ENCODE peak calls at places on chromosomes 4 and X, in six cellular contexts. V, M, Q, O, J and B are unnamed samples. For H3K4me1, the result is how much of the 10 kb centered on the place peaks cover.

GRCh38 chr4:40940764-40941163 is 191.0 kb downstream of the NSUN7 start:
- DNase-seq in V (no peak), M (no peak), Q (no peak), O (no peak), J (no peak), B (no peak)

GRCh38 chr4:39565925-39566630 is 38.8 kb upstream of the UGDH start:
- DNase-seq in V (no peak), M (no peak), Q (no peak), O (peak), J (peak), B (no peak)

GRCh38 chr4:118076958-118077766 is 42.9 kb downstream of the NDST3 start:
- DNase-seq in V (no peak), M (no peak), Q (peak), O (peak), J (peak), B (no peak)

GRCh38 chr4:94798808-94799207 is 41.1 kb downstream of the BMPR1B start:
- DNase-seq in V (no peak), M (no peak), Q (no peak), O (no peak), J (peak), B (no peak)

GRCh38 chrX:40008841-40009461 is 88.8 kb downstream of the BCOR start:
- DNase-seq in V (no peak), M (no peak), Q (peak), O (no peak), J (peak), B (no peak)

GRCh38 chr4:71270901-71271300 is 67.9 kb upstream of the SLC4A4 start:
- DNase-seq in V (peak), M (no peak), Q (peak), O (peak), J (peak), B (no peak)

GRCh38 chrX:13092455-13092941 is 48.1 kb upstream of the FAM9C start:
- DNase-seq in V (no peak), M (no peak), Q (peak), O (no peak), J (no peak), B (peak)

GRCh38 chrX:3006500-3006899 is at the start of gene ARSH:
- DNase-seq in V (no peak), M (no peak), Q (no peak), O (no peak), J (no peak), B (no peak)

GRCh38 chr4:123579961-123580360 is 183.4 kb downstream of the SPRY1 start:
- DNase-seq in V (no peak), M (no peak), Q (no peak), O (no peak), J (no peak), B (no peak)

GRCh38 chrX:100677616-100678181 is 33.7 kb downstream of the SRPX2 start:
- DNase-seq in V (no peak), M (no peak), Q (no peak), O (no peak), J (peak), B (no peak)

GRCh38 chrX:28920141-28920540 is 332.9 kb downstream of the IL1RAPL1 start:
- DNase-seq in V (no peak), M (no peak), Q (no peak), O (no peak), J (no peak), B (no peak)

GRCh38 chr4:143358419-143358818 is 21.7 kb downstream of the GAB1 start:
- DNase-seq in V (no peak), M (no peak), Q (no peak), O (no peak), J (no peak), B (no peak)

GRCh38 chr4:8914461-8915171 is 43.0 kb upstream of the HMX1 start:
- DNase-seq in V (peak), M (peak), Q (no peak), O (no peak), J (no peak), B (no peak)

GRCh38 chr4:47639531-47639930 is 154.5 kb downstream of the ATP10D start:
- DNase-seq in V (no peak), M (no peak), Q (no peak), O (no peak), J (peak), B (no peak)

GRCh38 chr4:681736-682451 is 7.1 kb downstream of the SLC49A3 start:
- DNase-seq in V (peak), M (no peak), Q (peak), O (no peak), J (no peak), B (peak)

GRCh38 chr4:123924536-123924935 is 527.9 kb downstream of the SPRY1 start:
- DNase-seq in V (no peak), M (no peak), Q (no peak), O (no peak), J (peak), B (no peak)

GRCh38 chrX:12791253-12792228 is at the start of gene PRPS2:
- DNase-seq in V (peak), M (peak), Q (peak), O (peak), J (peak), B (peak)

GRCh38 chr4:95363966-95364365 is 184.8 kb downstream of the UNC5C start:
- DNase-seq in V (no peak), M (no peak), Q (no peak), O (no peak), J (no peak), B (no peak)

GRCh38 chrX:108494416-108495095 is 54.9 kb downstream of the COL4A5 start:
- DNase-seq in V (no peak), M (no peak), Q (no peak), O (no peak), J (peak), B (no peak)

GRCh38 chr4:79083406-79084010 is 144.3 kb upstream of the PAQR3 start:
- DNase-seq in V (no peak), M (no peak), Q (no peak), O (no peak), J (no peak), B (no peak)

GRCh38 chr4:2469192-2469984 is 482 bp downstream of the RNF4 start:
- DNase-seq in V (peak), M (no peak), Q (peak), O (peak), J (peak), B (peak)

GRCh38 chrX:78322863-78323262 is 4.5 kb downstream of the CYSLTR1 start:
- DNase-seq in V (no peak), M (no peak), Q (no peak), O (no peak), J (no peak), B (no peak)

GRCh38 chr4:152399246-152399645 is 136.6 kb downstream of the FBXW7 start:
- DNase-seq in V (no peak), M (no peak), Q (no peak), O (no peak), J (no peak), B (no peak)

GRCh38 chr4:139017861-139018260 is 2.3 kb downstream of the NOCT start:
- DNase-seq in V (no peak), M (no peak), Q (no peak), O (no peak), J (peak), B (no peak)

GRCh38 chr4:86664959-86665358 is 70.8 kb downstream of the PTPN13 start:
- DNase-seq in V (no peak), M (no peak), Q (no peak), O (no peak), J (peak), B (no peak)

GRCh38 chr4:166675411-166675810 is 558.9 kb downstream of the SPOCK3 start:
- DNase-seq in V (no peak), M (no peak), Q (no peak), O (no peak), J (peak), B (no peak)

GRCh38 chrX:4550018-4550417 is 836.6 kb upstream of the PRKX start:
- DNase-seq in V (peak), M (no peak), Q (no peak), O (no peak), J (no peak), B (no peak)

GRCh38 chrX:15158736-15159406 is 111.0 kb downstream of the ASB9 start:
- DNase-seq in V (no peak), M (no peak), Q (no peak), O (no peak), J (peak), B (no peak)

GRCh38 chrX:105527759-105528158 is 294.6 kb upstream of the NRK start:
- DNase-seq in V (no peak), M (no peak), Q (no peak), O (no peak), J (no peak), B (no peak)

GRCh38 chr4:155529761-155530160 is 136.9 kb upstream of the GUCY1A1 start:
- DNase-seq in V (no peak), M (no peak), Q (no peak), O (no peak), J (no peak), B (no peak)

GRCh38 chr4:155529197-155529596 is 137.5 kb upstream of the GUCY1A1 start:
- DNase-seq in V (no peak), M (no peak), Q (no peak), O (no peak), J (peak), B (no peak)

GRCh38 chr4:155530290-155530689 is 136.4 kb upstream of the GUCY1A1 start:
- DNase-seq in V (no peak), M (no peak), Q (no peak), O (no peak), J (no peak), B (no peak)

GRCh38 chr4:155523358-155523757 is 143.3 kb upstream of the GUCY1A1 start:
- DNase-seq in V (no peak), M (no peak), Q (no peak), O (no peak), J (no peak), B (no peak)

DNA sequence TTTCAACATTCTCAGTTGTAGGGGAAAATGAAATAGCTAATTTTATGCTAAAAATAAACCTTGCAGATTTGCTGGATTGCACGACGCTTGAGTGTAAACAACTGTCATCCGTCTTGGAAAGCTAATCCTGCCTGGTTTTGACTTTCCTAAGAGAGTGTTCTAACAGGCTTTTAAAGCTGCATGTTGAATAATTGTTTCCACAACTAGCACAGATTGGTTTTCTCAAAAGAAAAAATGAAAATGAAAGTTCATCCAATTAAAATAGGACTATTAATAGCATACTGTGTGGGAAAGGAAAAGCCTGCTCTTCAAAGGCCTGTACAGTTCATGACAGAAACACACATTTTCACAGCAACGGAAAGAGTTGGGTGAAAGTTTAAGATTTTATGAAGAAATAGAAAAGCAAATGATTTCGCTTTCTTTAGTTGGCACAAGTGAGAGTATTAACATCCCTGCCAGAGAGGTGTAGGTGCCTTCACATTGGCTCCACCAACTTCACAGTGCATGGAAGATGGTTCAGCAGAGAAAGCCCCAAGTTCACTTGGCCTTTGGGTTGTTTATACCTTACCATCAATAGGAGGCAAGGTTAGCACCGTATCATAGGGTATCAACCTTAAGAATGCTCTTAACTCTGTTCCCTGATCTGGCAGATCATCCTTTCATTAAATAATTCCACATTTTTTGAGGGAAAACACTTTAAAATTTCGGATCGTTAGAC is 140.0 kb upstream of the GUCY1A1 start:
- DNase-seq in V (no peak), M (no peak), Q (no peak), O (no peak), J (no peak), B (no peak)
- H3K4me1 ChIP-seq in V (under half), M (under half), Q (under half), O (under half), J (under half), B (under half)

GRCh38 chr4:173530326-173531062 is 465 bp upstream of the HAND2 start:
- DNase-seq in V (no peak), M (no peak), Q (no peak), O (no peak), J (peak), B (no peak)

GRCh38 chr4:173527103-173527876 is 2.7 kb downstream of the HAND2 start:
- DNase-seq in V (no peak), M (no peak), Q (no peak), O (no peak), J (peak), B (no peak)

GRCh38 chr4:173528378-173529321 is 1.4 kb downstream of the HAND2 start:
- DNase-seq in V (no peak), M (peak), Q (no peak), O (no peak), J (peak), B (no peak)

GRCh38 chr4:173531085-173531965 is 1.3 kb upstream of the HAND2 start:
- DNase-seq in V (no peak), M (no peak), Q (peak), O (no peak), J (peak), B (no peak)

DNA sequence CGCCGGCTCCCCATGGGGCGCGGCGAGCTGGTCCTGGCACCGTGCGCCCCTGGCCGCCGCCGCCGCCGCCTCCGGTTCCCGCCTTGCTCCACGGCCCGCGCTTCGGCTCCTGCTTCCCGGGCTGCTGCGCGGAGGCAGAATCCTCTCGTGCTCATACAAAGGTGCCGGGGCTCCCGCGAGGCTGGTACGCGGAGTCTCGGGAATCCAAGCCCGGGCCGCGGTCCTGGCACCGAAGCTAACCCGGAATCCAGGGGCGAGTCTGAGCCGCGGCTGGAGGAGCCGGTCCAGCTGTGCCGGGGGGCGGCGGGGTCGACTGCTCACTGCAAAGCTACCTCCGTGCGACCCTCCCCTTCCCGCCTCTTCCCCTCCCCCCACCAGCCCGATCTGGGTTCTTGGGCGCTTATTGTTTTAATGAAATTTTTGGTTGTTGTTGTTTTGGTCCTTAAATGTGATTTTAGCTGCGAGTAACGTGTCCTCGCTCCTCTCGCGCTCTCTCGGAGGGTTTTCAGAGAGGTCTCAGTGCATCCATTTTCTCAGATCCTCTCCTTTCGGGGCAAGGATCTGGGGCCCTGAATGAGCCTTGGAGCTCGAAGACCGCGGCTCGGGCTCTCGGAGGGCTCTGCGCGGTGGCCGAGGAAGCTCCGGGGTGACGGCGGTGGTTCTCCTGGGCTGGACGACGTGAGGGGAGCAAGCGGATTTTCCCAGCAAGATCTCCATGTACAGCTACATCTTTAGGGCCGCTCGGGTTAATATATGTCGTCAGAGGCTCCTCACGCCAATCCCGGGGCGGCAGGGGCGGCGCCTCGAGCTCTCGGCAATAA is at the start of gene HAND2:
- DNase-seq in V (no peak), M (peak), Q (peak), O (peak), J (peak), B (no peak)
- H3K27ac ChIP-seq in V (peak), M (peak), Q (peak), O (peak), J (peak), B (no peak)

DNA sequence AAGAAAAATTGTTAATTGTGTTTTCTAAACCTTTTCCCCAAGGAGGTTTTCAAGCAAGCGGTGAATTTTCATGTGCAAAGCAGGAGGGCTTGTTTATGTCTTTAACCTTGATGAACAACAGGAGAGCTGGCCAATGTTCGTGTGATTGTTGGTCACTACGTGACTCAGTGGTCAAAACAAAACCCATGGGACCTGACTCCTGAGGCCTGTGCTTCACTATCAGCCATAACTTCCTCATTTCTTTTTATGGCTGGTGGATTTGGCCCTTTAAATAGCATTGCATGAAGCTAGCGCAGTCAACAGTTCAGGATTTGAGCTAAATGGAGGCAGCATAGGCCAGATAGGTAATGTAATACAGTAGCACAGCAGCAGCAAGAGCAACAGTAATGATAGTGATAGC is 80.5 kb downstream of the MID1IP1 start:
- DNase-seq in V (no peak), M (no peak), Q (no peak), O (no peak), J (no peak), B (no peak)
- H3K4me1 ChIP-seq in V (under half), M (under half), Q (under half), O (under half), J (under half), B (under half)

GRCh38 chr4:3485011-3485881 is 22.1 kb downstream of the DOK7 start:
- DNase-seq in V (no peak), M (no peak), Q (peak), O (no peak), J (no peak), B (peak)

GRCh38 chr4:3486556-3487270 is 23.6 kb downstream of the DOK7 start:
- DNase-seq in V (no peak), M (no peak), Q (no peak), O (no peak), J (no peak), B (no peak)

GRCh38 chr4:3487861-3488260 is 24.8 kb downstream of the DOK7 start:
- DNase-seq in V (no peak), M (no peak), Q (no peak), O (no peak), J (no peak), B (no peak)

GRCh38 chr4:3484057-3484973 is 21.2 kb downstream of the DOK7 start:
- DNase-seq in V (no peak), M (peak), Q (peak), O (peak), J (peak), B (peak)

DNA sequence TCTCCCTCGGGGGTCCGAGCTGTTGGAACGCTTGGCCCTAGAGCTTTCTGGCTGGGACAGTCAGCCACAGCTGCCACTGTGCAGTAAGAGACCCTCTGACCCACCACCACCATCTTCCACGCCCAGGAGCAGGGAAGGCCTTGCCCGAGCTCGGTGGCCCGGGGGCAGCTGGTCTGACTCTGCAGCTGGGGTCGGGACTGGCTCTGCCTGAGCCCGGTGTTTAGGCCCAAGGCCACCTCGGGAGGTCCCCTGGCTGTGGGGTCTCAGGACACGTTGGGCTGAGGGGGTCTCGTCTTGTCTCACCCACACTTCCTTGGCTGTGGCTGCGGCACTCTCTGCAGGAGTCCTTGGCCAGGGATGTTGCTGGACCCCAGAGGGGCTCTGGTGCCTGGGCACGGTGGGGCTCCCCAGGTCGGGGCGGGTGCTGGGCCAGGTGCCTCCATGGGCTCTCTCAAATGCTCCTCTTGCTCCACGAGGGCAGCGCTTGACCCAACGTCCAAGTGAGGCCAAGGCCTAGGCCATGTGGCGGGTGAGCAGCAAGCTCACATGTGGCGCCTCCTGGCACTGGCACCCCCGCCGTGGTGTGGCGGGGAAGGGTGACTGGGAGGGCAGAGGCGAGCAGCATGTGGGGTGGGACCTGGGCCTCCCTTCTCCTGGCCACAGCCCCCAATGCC is 22.9 kb downstream of the DOK7 start:
- DNase-seq in V (no peak), M (no peak), Q (no peak), O (no peak), J (no peak), B (no peak)
- H3K27ac ChIP-seq in V (no peak), M (no peak), Q (no peak), O (peak), J (no peak), B (no peak)

DNA sequence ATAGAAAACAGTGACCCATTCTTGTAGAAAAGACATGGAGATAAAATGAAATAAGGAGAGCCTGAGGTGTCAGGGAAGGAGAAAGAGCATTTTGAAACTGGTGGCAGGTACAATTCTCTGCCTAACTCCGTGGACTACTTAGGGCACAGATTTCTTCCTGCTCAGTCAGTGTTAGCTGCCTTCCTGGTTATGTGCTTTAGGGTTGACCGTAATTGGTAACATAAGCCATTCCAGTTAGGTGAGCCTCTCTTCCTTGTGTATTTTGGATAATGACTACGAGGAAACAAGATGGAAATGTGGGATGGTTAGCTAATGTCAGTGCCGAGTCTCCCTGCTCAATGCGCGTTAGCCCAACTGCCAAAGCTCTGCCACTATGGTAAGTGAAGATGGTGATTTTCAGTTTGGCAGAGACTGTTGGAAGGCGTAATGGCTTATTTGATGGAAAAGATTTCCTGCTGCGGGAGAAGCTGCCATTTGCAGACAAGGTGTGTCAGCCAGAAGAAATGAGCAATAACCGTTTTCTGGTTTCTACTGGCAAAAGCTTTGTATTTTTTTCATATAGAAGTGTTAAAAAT is 174.1 kb downstream of the CBR4 start:
- DNase-seq in V (no peak), M (no peak), Q (no peak), O (no peak), J (no peak), B (no peak)
- H3K4me1 ChIP-seq in V (under half), M (half or more), Q (under half), O (half or more), J (under half), B (under half)